ENCODE peak calls at places on chromosomes 5 and 9, in four cellular contexts. One of them, this sample, is unnamed. For H3K4me1, the result is how much of the 10 kb centered on the place peaks cover.

GRCh38 chr9:94721754-94722153 is 4.7 kb upstream of the AOPEP start:
- DNase-seq in adrenal gland: no peak
- DNase-seq in naive thymus-derived CD4-positive, alpha-beta T cell: no peak
- DNase-seq in left ventricle myocardium inferior: no peak
- DNase-seq in this sample: no peak

GRCh38 chr5:41336471-41336870 is 123.1 kb upstream of the C6 start:
- DNase-seq in adrenal gland: no peak
- DNase-seq in naive thymus-derived CD4-positive, alpha-beta T cell: no peak
- DNase-seq in left ventricle myocardium inferior: no peak
- DNase-seq in this sample: no peak

GRCh38 chr5:115343855-115344254 is 47.4 kb upstream of the CCDC112 start:
- DNase-seq in adrenal gland: no peak
- DNase-seq in naive thymus-derived CD4-positive, alpha-beta T cell: no peak
- DNase-seq in left ventricle myocardium inferior: no peak
- DNase-seq in this sample: no peak

GRCh38 chr9:69476797-69477196 is 151.8 kb downstream of the ENTREP1 start:
- DNase-seq in adrenal gland: no peak
- DNase-seq in naive thymus-derived CD4-positive, alpha-beta T cell: no peak
- DNase-seq in left ventricle myocardium inferior: no peak
- DNase-seq in this sample: no peak

GRCh38 chr5:148014276-148014675 is 49.5 kb upstream of the SPINK5 start:
- DNase-seq in adrenal gland: no peak
- DNase-seq in naive thymus-derived CD4-positive, alpha-beta T cell: no peak
- DNase-seq in left ventricle myocardium inferior: no peak
- DNase-seq in this sample: no peak

GRCh38 chr9:37302277-37302676 is 120.2 kb upstream of the GRHPR start:
- DNase-seq in adrenal gland: no peak
- DNase-seq in naive thymus-derived CD4-positive, alpha-beta T cell: peak
- DNase-seq in left ventricle myocardium inferior: no peak
- DNase-seq in this sample: peak

GRCh38 chr5:206406-206805 is 11.5 kb downstream of the CCDC127 start:
- DNase-seq in adrenal gland: peak
- DNase-seq in naive thymus-derived CD4-positive, alpha-beta T cell: no peak
- DNase-seq in left ventricle myocardium inferior: no peak
- DNase-seq in this sample: no peak

GRCh38 chr9:120336021-120336752 is 243.8 kb downstream of the CDK5RAP2 start:
- DNase-seq in adrenal gland: no peak
- DNase-seq in naive thymus-derived CD4-positive, alpha-beta T cell: no peak
- DNase-seq in left ventricle myocardium inferior: no peak
- DNase-seq in this sample: no peak

GRCh38 chr5:38603691-38604090 is 47.2 kb upstream of the LIFR start:
- DNase-seq in adrenal gland: no peak
- DNase-seq in naive thymus-derived CD4-positive, alpha-beta T cell: no peak
- DNase-seq in left ventricle myocardium inferior: no peak
- DNase-seq in this sample: no peak

GRCh38 chr5:88188458-88189132 is 80.0 kb downstream of the TMEM161B start:
- DNase-seq in adrenal gland: no peak
- DNase-seq in naive thymus-derived CD4-positive, alpha-beta T cell: no peak
- DNase-seq in left ventricle myocardium inferior: no peak
- DNase-seq in this sample: no peak

GRCh38 chr9:2230362-2230761 is 215.2 kb downstream of the SMARCA2 start:
- DNase-seq in adrenal gland: no peak
- DNase-seq in naive thymus-derived CD4-positive, alpha-beta T cell: no peak
- DNase-seq in left ventricle myocardium inferior: no peak
- DNase-seq in this sample: no peak

GRCh38 chr9:111926421-111926875 is 29.8 kb downstream of the UGCG start:
- DNase-seq in adrenal gland: peak
- DNase-seq in naive thymus-derived CD4-positive, alpha-beta T cell: peak
- DNase-seq in left ventricle myocardium inferior: peak
- DNase-seq in this sample: peak

GRCh38 chr5:9832921-9833320 is 202.8 kb upstream of the TAS2R1 start:
- DNase-seq in adrenal gland: no peak
- DNase-seq in naive thymus-derived CD4-positive, alpha-beta T cell: no peak
- DNase-seq in left ventricle myocardium inferior: no peak
- DNase-seq in this sample: no peak

GRCh38 chr5:178984145-178985072 is 10.7 kb downstream of the GRM6 start:
- DNase-seq in adrenal gland: no peak
- DNase-seq in naive thymus-derived CD4-positive, alpha-beta T cell: no peak
- DNase-seq in left ventricle myocardium inferior: no peak
- DNase-seq in this sample: no peak

GRCh38 chr5:155827949-155828348 is 499.0 kb upstream of the SGCD start:
- DNase-seq in adrenal gland: no peak
- DNase-seq in naive thymus-derived CD4-positive, alpha-beta T cell: no peak
- DNase-seq in left ventricle myocardium inferior: no peak
- DNase-seq in this sample: no peak

GRCh38 chr5:89929173-89929572 is 480.4 kb downstream of the CETN3 start:
- DNase-seq in adrenal gland: no peak
- DNase-seq in naive thymus-derived CD4-positive, alpha-beta T cell: no peak
- DNase-seq in left ventricle myocardium inferior: no peak
- DNase-seq in this sample: no peak

GRCh38 chr9:112086627-112087026 is 88.5 kb downstream of the SUSD1 start:
- DNase-seq in adrenal gland: no peak
- DNase-seq in naive thymus-derived CD4-positive, alpha-beta T cell: no peak
- DNase-seq in left ventricle myocardium inferior: no peak
- DNase-seq in this sample: no peak

GRCh38 chr9:137078701-137079400 is 1.5 kb downstream of the UAP1L1 start:
- DNase-seq in adrenal gland: no peak
- DNase-seq in naive thymus-derived CD4-positive, alpha-beta T cell: no peak
- DNase-seq in left ventricle myocardium inferior: no peak
- DNase-seq in this sample: no peak

DNA sequence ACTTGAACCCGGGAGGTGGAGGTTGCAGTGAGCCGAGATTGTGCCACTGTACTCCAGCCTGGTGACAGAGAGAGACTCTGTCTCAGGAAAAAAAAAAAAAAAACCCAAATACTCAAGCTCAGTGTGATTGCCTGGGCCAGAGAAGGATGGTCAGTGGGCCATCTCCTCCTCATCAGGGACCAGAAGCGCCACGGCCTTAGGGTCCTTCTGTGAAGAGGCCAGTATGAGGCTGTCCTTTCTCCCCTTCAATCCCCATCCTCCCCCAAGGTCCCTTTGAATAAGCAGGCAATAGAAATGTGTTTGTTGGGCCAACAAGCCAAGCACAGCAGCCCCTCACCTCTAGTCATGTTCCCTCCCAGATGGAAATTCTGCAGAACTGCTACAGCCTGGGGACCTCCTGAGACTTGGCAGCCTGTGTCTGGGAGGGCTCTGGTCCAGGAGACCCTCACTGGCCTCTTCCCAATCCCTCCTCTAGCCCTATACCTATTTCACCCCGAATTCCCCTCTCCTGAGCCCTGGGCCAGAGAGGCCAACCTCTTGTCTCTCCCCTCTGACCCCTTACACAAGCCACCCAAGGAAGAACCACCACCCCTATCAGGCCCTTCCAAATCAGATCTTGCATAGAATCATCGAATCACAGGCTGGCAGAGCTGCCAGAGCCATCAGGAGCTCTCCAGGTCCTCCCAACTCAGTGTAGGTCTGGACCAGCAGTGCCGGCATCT is 1.0 kb downstream of the CSF1R start:
- DNase-seq in adrenal gland: no peak
- DNase-seq in naive thymus-derived CD4-positive, alpha-beta T cell: no peak
- DNase-seq in left ventricle myocardium inferior: no peak
- DNase-seq in this sample: no peak
- H3K4me3 ChIP-seq in adrenal gland: peak
- H3K4me3 ChIP-seq in naive thymus-derived CD4-positive, alpha-beta T cell: no peak
- H3K4me3 ChIP-seq in left ventricle myocardium inferior: peak
- H3K4me3 ChIP-seq in this sample: no peak

DNA sequence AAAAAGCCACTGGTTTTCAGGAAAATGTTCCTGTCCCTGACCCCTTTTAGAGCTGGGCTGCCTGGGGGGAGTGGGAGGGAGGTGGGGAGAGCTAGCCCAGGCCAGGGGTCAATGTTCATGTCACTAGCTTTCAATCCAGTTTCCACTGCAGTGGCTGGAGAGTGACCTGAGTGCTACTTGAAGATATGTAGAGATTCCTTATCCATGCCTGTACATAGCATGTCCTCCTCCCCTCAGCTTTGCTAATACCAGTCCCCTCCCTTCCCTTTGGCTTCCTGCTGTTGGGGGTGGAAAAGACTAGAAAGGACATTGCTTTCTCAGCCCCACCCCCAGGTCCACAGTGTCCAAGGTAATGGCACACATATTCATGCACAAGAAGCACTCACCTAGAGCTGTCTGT is 7.8 kb downstream of the DNAJB5 start:
- DNase-seq in adrenal gland: no peak
- DNase-seq in naive thymus-derived CD4-positive, alpha-beta T cell: no peak
- DNase-seq in left ventricle myocardium inferior: no peak
- DNase-seq in this sample: no peak
- H3K4me1 ChIP-seq in adrenal gland: under half
- H3K4me1 ChIP-seq in naive thymus-derived CD4-positive, alpha-beta T cell: under half
- H3K4me1 ChIP-seq in left ventricle myocardium inferior: half or more
- H3K4me1 ChIP-seq in this sample: under half

GRCh38 chr5:141040093-141040762 is 10.9 kb upstream of the PCDHB1 start:
- DNase-seq in adrenal gland: peak
- DNase-seq in naive thymus-derived CD4-positive, alpha-beta T cell: no peak
- DNase-seq in left ventricle myocardium inferior: peak
- DNase-seq in this sample: no peak

GRCh38 chr5:141039061-141039460 is 12.1 kb upstream of the PCDHB1 start:
- DNase-seq in adrenal gland: no peak
- DNase-seq in naive thymus-derived CD4-positive, alpha-beta T cell: no peak
- DNase-seq in left ventricle myocardium inferior: no peak
- DNase-seq in this sample: no peak

GRCh38 chr5:141041427-141041785 is 9.8 kb upstream of the PCDHB1 start:
- DNase-seq in adrenal gland: no peak
- DNase-seq in naive thymus-derived CD4-positive, alpha-beta T cell: no peak
- DNase-seq in left ventricle myocardium inferior: no peak
- DNase-seq in this sample: no peak

GRCh38 chr5:141039517-141039916 is 11.7 kb upstream of the PCDHB1 start:
- DNase-seq in adrenal gland: no peak
- DNase-seq in naive thymus-derived CD4-positive, alpha-beta T cell: no peak
- DNase-seq in left ventricle myocardium inferior: no peak
- DNase-seq in this sample: no peak

GRCh38 chr5:141040763-141041426 is 10.3 kb upstream of the PCDHB1 start:
- DNase-seq in adrenal gland: peak
- DNase-seq in naive thymus-derived CD4-positive, alpha-beta T cell: peak
- DNase-seq in left ventricle myocardium inferior: peak
- DNase-seq in this sample: peak
- H3K4me3 ChIP-seq in adrenal gland: peak
- H3K4me3 ChIP-seq in naive thymus-derived CD4-positive, alpha-beta T cell: no peak
- H3K4me3 ChIP-seq in left ventricle myocardium inferior: peak
- H3K4me3 ChIP-seq in this sample: no peak

GRCh38 chr9:33300546-33300945 is 10.2 kb downstream of the NFX1 start:
- DNase-seq in adrenal gland: no peak
- DNase-seq in naive thymus-derived CD4-positive, alpha-beta T cell: no peak
- DNase-seq in left ventricle myocardium inferior: no peak
- DNase-seq in this sample: no peak
- H3K4me1 ChIP-seq in adrenal gland: under half
- H3K4me1 ChIP-seq in naive thymus-derived CD4-positive, alpha-beta T cell: under half
- H3K4me1 ChIP-seq in left ventricle myocardium inferior: half or more
- H3K4me1 ChIP-seq in this sample: under half

GRCh38 chr9:131008563-131008908 is 438 bp upstream of the LAMC3 start:
- DNase-seq in adrenal gland: no peak
- DNase-seq in naive thymus-derived CD4-positive, alpha-beta T cell: no peak
- DNase-seq in left ventricle myocardium inferior: no peak
- DNase-seq in this sample: no peak
- H3K4me3 ChIP-seq in adrenal gland: peak
- H3K4me3 ChIP-seq in naive thymus-derived CD4-positive, alpha-beta T cell: no peak
- H3K4me3 ChIP-seq in left ventricle myocardium inferior: peak
- H3K4me3 ChIP-seq in this sample: no peak

GRCh38 chr9:107737987-107738743 is 248.6 kb upstream of the KLF4 start:
- DNase-seq in adrenal gland: peak
- DNase-seq in naive thymus-derived CD4-positive, alpha-beta T cell: no peak
- DNase-seq in left ventricle myocardium inferior: peak
- DNase-seq in this sample: no peak
- H3K4me1 ChIP-seq in adrenal gland: under half
- H3K4me1 ChIP-seq in naive thymus-derived CD4-positive, alpha-beta T cell: under half
- H3K4me1 ChIP-seq in left ventricle myocardium inferior: half or more
- H3K4me1 ChIP-seq in this sample: under half

This sample was measured in CD8-positive, alpha-beta memory T cell.